ENCODE peak calls at places on chromosomes 12 and 14, in nine cellular contexts. One of them, this sample, is unnamed.
A peak's percentile ranks its signal among the peaks of the same experiment; 100 is the strongest.

GRCh38 chr12:107441906-107442305 is 243.7 kb upstream of the PWP1 start:
- DNase-seq in activated CD4-positive, alpha-beta T cell treated with anti-CD3 and anti-CD28 coated beads, Interleukin-2, amount 10 ng/mL, durations not matched to agents 7 days and 5 days: no peak
- DNase-seq in lower leg skin: no peak
- DNase-seq in fibroblast of pulmonary artery: peak; percentile 33
- DNase-seq in stimulated activated CD4-positive, alpha-beta T cell treated with anti-CD3 and anti-CD28 coated beads, Interleukin-12 subunit alpha, Interleukin-12 subunit beta, amount 100 ng/mL, for 4 hours: no peak
- DNase-seq in D721Med: no peak
- DNase-seq in frontal cortex: no peak
- DNase-seq in caudate nucleus: no peak
- DNase-seq in NT2/D1: no peak
- DNase-seq in this sample: no peak

GRCh38 chr14:71592361-71592760 is 339.9 kb upstream of the RGS6 start:
- DNase-seq in stimulated activated CD4-positive, alpha-beta T cell treated with anti-CD3 and anti-CD28 coated beads, Interleukin-12 subunit alpha, Interleukin-12 subunit beta, amount 100 ng/mL, for 4 hours: no peak
- DNase-seq in caudate nucleus: no peak
- DNase-seq in activated CD4-positive, alpha-beta T cell treated with anti-CD3 and anti-CD28 coated beads, Interleukin-2, amount 10 ng/mL, durations not matched to agents 7 days and 5 days: no peak
- DNase-seq in lower leg skin: no peak
- DNase-seq in D721Med: no peak
- DNase-seq in fibroblast of pulmonary artery: no peak
- DNase-seq in frontal cortex: no peak
- DNase-seq in NT2/D1: no peak
- DNase-seq in this sample: no peak

GRCh38 chr12:116690016-116690709 is 47.7 kb downstream of the SPRING1 start:
- DNase-seq in activated CD4-positive, alpha-beta T cell treated with anti-CD3 and anti-CD28 coated beads, Interleukin-2, amount 10 ng/mL, durations not matched to agents 7 days and 5 days: no peak
- DNase-seq in lower leg skin: no peak
- DNase-seq in fibroblast of pulmonary artery: no peak
- DNase-seq in NT2/D1: no peak
- DNase-seq in stimulated activated CD4-positive, alpha-beta T cell treated with anti-CD3 and anti-CD28 coated beads, Interleukin-12 subunit alpha, Interleukin-12 subunit beta, amount 100 ng/mL, for 4 hours: no peak
- DNase-seq in caudate nucleus: no peak
- DNase-seq in D721Med: no peak
- DNase-seq in frontal cortex: no peak
- DNase-seq in this sample: no peak

GRCh38 chr14:50123062-50123461 is 6.7 kb upstream of the VCPKMT start:
- DNase-seq in caudate nucleus: no peak
- DNase-seq in NT2/D1: no peak
- DNase-seq in activated CD4-positive, alpha-beta T cell treated with anti-CD3 and anti-CD28 coated beads, Interleukin-2, amount 10 ng/mL, durations not matched to agents 7 days and 5 days: no peak
- DNase-seq in fibroblast of pulmonary artery: no peak
- DNase-seq in stimulated activated CD4-positive, alpha-beta T cell treated with anti-CD3 and anti-CD28 coated beads, Interleukin-12 subunit alpha, Interleukin-12 subunit beta, amount 100 ng/mL, for 4 hours: no peak
- DNase-seq in lower leg skin: no peak
- DNase-seq in D721Med: no peak
- DNase-seq in frontal cortex: no peak
- DNase-seq in this sample: peak; percentile 50

GRCh38 chr14:76936483-76936882 is 92.0 kb downstream of the IRF2BPL start:
- DNase-seq in NT2/D1: no peak
- DNase-seq in D721Med: no peak
- DNase-seq in fibroblast of pulmonary artery: peak; percentile 35
- DNase-seq in caudate nucleus: no peak
- DNase-seq in activated CD4-positive, alpha-beta T cell treated with anti-CD3 and anti-CD28 coated beads, Interleukin-2, amount 10 ng/mL, durations not matched to agents 7 days and 5 days: no peak
- DNase-seq in lower leg skin: no peak
- DNase-seq in frontal cortex: peak; percentile 52
- DNase-seq in stimulated activated CD4-positive, alpha-beta T cell treated with anti-CD3 and anti-CD28 coated beads, Interleukin-12 subunit alpha, Interleukin-12 subunit beta, amount 100 ng/mL, for 4 hours: no peak
- DNase-seq in this sample: no peak

GRCh38 chr14:35858521-35859209 is 32.5 kb downstream of the BRMS1L start:
- DNase-seq in fibroblast of pulmonary artery: peak; percentile 53
- DNase-seq in lower leg skin: no peak
- DNase-seq in NT2/D1: no peak
- DNase-seq in stimulated activated CD4-positive, alpha-beta T cell treated with anti-CD3 and anti-CD28 coated beads, Interleukin-12 subunit alpha, Interleukin-12 subunit beta, amount 100 ng/mL, for 4 hours: no peak
- DNase-seq in frontal cortex: no peak
- DNase-seq in D721Med: no peak
- DNase-seq in caudate nucleus: no peak
- DNase-seq in activated CD4-positive, alpha-beta T cell treated with anti-CD3 and anti-CD28 coated beads, Interleukin-2, amount 10 ng/mL, durations not matched to agents 7 days and 5 days: no peak
- DNase-seq in this sample: no peak

GRCh38 chr12:116916714-116917114 is 6.0 kb downstream of the FBXW8 start:
- DNase-seq in fibroblast of pulmonary artery: peak; percentile 67
- DNase-seq in lower leg skin: no peak
- DNase-seq in frontal cortex: no peak
- DNase-seq in NT2/D1: no peak
- DNase-seq in D721Med: no peak
- DNase-seq in caudate nucleus: no peak
- DNase-seq in stimulated activated CD4-positive, alpha-beta T cell treated with anti-CD3 and anti-CD28 coated beads, Interleukin-12 subunit alpha, Interleukin-12 subunit beta, amount 100 ng/mL, for 4 hours: no peak
- DNase-seq in activated CD4-positive, alpha-beta T cell treated with anti-CD3 and anti-CD28 coated beads, Interleukin-2, amount 10 ng/mL, durations not matched to agents 7 days and 5 days: peak; percentile 61
- DNase-seq in this sample: peak; percentile 57

GRCh38 chr14:104384776-104385071 is 194.8 kb upstream of the C14orf180 start:
- DNase-seq in stimulated activated CD4-positive, alpha-beta T cell treated with anti-CD3 and anti-CD28 coated beads, Interleukin-12 subunit alpha, Interleukin-12 subunit beta, amount 100 ng/mL, for 4 hours: no peak
- DNase-seq in frontal cortex: no peak
- DNase-seq in activated CD4-positive, alpha-beta T cell treated with anti-CD3 and anti-CD28 coated beads, Interleukin-2, amount 10 ng/mL, durations not matched to agents 7 days and 5 days: no peak
- DNase-seq in caudate nucleus: no peak
- DNase-seq in D721Med: no peak
- DNase-seq in fibroblast of pulmonary artery: no peak
- DNase-seq in NT2/D1: no peak
- DNase-seq in lower leg skin: no peak
- DNase-seq in this sample: no peak

GRCh38 chr12:113298861-113299545 is 35.9 kb downstream of the SLC8B1 start:
- DNase-seq in caudate nucleus: peak; percentile 55
- DNase-seq in NT2/D1: no peak
- DNase-seq in fibroblast of pulmonary artery: no peak
- DNase-seq in D721Med: peak; percentile 46
- DNase-seq in stimulated activated CD4-positive, alpha-beta T cell treated with anti-CD3 and anti-CD28 coated beads, Interleukin-12 subunit alpha, Interleukin-12 subunit beta, amount 100 ng/mL, for 4 hours: no peak
- DNase-seq in frontal cortex: peak; percentile 58
- DNase-seq in lower leg skin: peak; percentile 79
- DNase-seq in activated CD4-positive, alpha-beta T cell treated with anti-CD3 and anti-CD28 coated beads, Interleukin-2, amount 10 ng/mL, durations not matched to agents 7 days and 5 days: no peak
- DNase-seq in this sample: no peak

This sample was measured in T-helper 2 cell.